ENCODE peak calls at places on chromosomes 4 and X, in nine cellular contexts. P, V, L, O, J, N, Z, G and A are unnamed samples.

GRCh38 chrX:18172970-18173369 is 47.7 kb downstream of the BEND2 start:
- DNase-seq in V (no peak), J (no peak), G (no peak), N (no peak), P (no peak), Z (no peak), L (no peak), O (no peak), A (no peak)

GRCh38 chrX:65522739-65523372 is 11.7 kb downstream of the LAS1L start:
- DNase-seq in Z (no peak), N (no peak), J (no peak), O (no peak), P (no peak), L (no peak), V (peak; percentile 10), G (no peak), A (no peak)

GRCh38 chrX:13790206-13791131 is 26.4 kb downstream of the GPM6B start:
- DNase-seq in O (no peak), N (no peak), V (peak; percentile 9), P (no peak), G (no peak), J (no peak), L (no peak), Z (no peak), A (no peak)

GRCh38 chrX:149145845-149146285 is 359.2 kb downstream of the IDS start:
- DNase-seq in V (peak; percentile 28), O (no peak), N (peak; percentile 3), Z (no peak), L (no peak), P (no peak), J (no peak), G (no peak), A (no peak)

GRCh38 chrX:111264397-111264796 is 5.9 kb downstream of the CAPN6 start:
- DNase-seq in O (no peak), V (no peak), Z (no peak), J (no peak), L (no peak), P (no peak), N (no peak), G (no peak), A (no peak)

GRCh38 chr4:2786152-2786671 is 6.7 kb upstream of the SH3BP2 start:
- DNase-seq in Z (no peak), G (no peak), N (peak; percentile 70), P (no peak), J (peak; percentile 15), L (no peak), O (no peak), V (no peak), A (peak; percentile 73)

GRCh38 chr4:145766273-145766672 is 86.3 kb downstream of the C4orf51 start:
- DNase-seq in Z (no peak), V (no peak), L (peak; percentile 39), G (no peak), J (no peak), N (no peak), O (no peak), P (no peak), A (no peak)

GRCh38 chrX:39854772-39855747 is 242.7 kb downstream of the BCOR start:
- DNase-seq in P (no peak), N (peak; percentile 58), J (no peak), Z (no peak), O (no peak), L (no peak), V (no peak), G (no peak), A (peak; percentile 60)

GRCh38 chrX:155028192-155028591 is 1.5 kb downstream of the FUNDC2 start:
- DNase-seq in O (no peak), V (no peak), L (no peak), Z (no peak), J (no peak), P (no peak), G (no peak), N (no peak), A (no peak)

GRCh38 chr4:815464-816146 is 10.3 kb downstream of the CPLX1 start:
- DNase-seq in Z (no peak), V (no peak), L (no peak), O (no peak), G (no peak), P (no peak), N (no peak), J (no peak), A (no peak)

GRCh38 chr4:55826986-55827385 is 7.4 kb downstream of the EXOC1L start:
- DNase-seq in Z (no peak), P (no peak), N (no peak), J (no peak), O (no peak), V (no peak), G (no peak), L (no peak), A (no peak)

GRCh38 chr4:55830048-55830447 is 10.5 kb downstream of the EXOC1L start:
- DNase-seq in V (no peak), Z (no peak), N (no peak), G (no peak), L (no peak), P (no peak), O (no peak), J (no peak), A (no peak)

GRCh38 chr4:55824865-55825264 is 5.3 kb downstream of the EXOC1L start:
- DNase-seq in V (no peak), Z (no peak), O (no peak), G (no peak), N (no peak), L (no peak), P (no peak), J (no peak), A (no peak)

GRCh38 chr4:55830741-55831140 is 11.2 kb downstream of the EXOC1L start:
- DNase-seq in N (no peak), Z (no peak), O (no peak), P (no peak), V (no peak), G (no peak), J (no peak), L (no peak), A (no peak)

DNA sequence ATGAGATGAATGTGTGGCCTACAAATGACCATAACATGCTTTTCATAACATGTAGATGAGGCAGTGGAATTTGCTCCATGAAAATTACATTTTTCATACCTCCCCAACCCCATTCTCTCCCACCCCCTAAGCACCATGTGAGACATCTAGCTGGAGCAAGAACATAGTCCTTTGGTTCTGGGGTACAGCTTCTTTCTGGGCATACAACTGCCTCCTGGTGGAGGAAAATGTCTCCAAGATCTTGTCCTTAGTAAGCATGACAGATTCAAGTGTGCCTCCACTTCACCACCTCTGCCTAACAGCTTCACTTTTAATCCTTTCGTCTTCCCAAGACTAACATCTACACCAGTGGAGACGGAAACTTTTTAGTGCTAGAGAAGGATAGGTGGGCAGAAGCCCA is 8.0 kb downstream of the EXOC1L start:
- DNase-seq in J (no peak), V (no peak), G (no peak), P (no peak), N (no peak), L (no peak), Z (no peak), O (no peak), A (no peak)
- TF ChIP-seq CTCF in J (no peak), V (no peak), G (no peak), P (no peak), N (no peak), L (no peak), Z (no peak), O (no peak), A (no peak)

DNA sequence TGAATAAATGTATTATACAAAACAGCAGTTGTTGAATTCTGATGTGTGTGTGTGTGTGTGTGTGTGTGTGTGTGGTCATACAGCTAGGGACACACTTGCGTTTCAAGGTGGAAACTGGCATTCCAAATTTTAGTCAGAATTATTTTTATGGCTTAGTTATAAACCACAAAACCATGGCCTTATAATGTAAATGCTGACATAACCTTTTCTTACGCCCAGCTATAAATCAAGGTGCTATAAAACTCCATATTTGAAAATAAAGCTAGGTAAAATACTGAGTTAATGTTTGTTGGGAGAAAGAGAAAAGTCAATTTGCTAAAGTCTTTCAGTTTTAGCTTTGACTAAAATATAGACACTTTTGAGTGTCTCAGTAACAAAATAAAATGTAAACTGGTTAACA is 345.1 kb upstream of the NR3C2 start:
- DNase-seq in G (no peak), O (no peak), Z (no peak), L (no peak), N (no peak), V (no peak), J (no peak), P (no peak), A (no peak)
- TF ChIP-seq CTCF in G (no peak), O (no peak), Z (no peak), L (no peak), N (no peak), V (no peak), J (no peak), P (no peak), A (no peak)

GRCh38 chr4:108512615-108513505 is 107.5 kb upstream of the RPL34 start:
- DNase-seq in G (no peak), N (no peak), L (no peak), Z (peak; percentile 68), P (peak; percentile 37), J (no peak), V (peak; percentile 79), O (no peak), A (no peak)
- TF ChIP-seq CTCF in G (peak; percentile 72), N (no peak), L (peak; percentile 11), Z (peak; percentile 71), P (peak; percentile 63), J (no peak), V (peak; percentile 72), O (peak; percentile 37), A (peak; percentile 23)

GRCh38 chrX:23937100-23937499 is 29.3 kb downstream of the CXorf58 start:
- DNase-seq in Z (no peak), J (no peak), L (no peak), N (no peak), V (no peak), O (no peak), P (no peak), G (no peak), A (no peak)
- TF ChIP-seq CTCF in Z (peak; percentile 35), J (no peak), L (no peak), N (no peak), V (no peak), O (no peak), P (no peak), G (no peak), A (no peak)

DNA sequence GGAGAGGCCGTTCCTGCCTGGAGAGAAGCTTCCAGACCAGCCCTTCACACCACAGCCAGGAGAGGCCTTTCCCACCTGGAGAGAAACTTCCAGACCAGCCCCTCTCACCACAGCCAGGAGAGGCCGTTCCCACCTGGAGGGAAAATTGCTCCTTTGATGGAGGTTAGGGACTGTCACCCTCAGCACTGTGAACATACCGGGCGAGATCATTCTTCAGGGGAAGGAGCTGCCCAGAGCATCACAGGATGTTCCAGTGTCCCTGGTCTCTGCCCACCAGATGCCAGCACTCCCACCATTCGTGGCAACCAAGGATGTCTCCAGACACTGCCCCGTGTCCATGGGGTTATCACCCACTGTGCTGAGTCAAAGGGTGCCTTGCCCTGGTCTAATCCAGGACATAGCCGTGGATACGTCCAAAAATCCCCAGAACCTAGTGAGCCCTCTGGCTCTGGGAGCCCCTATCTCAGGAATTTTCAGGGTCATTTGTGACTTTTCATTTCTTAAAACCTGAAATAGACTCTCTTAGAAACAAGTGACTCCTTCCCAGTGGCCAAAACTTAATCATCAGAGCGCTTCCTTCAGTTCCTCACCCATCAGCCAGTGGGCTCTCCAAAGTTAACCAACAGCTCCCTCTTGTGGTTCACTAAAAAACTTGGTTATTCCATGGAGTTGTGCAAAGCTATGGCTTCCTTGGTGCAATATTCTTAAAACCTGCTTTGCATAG is 80.2 kb downstream of the CRMP1 start:
- DNase-seq in V (peak; percentile 70), P (peak; percentile 17), J (no peak), O (no peak), L (no peak), N (peak; percentile 73), Z (no peak), G (no peak), A (peak; percentile 69)
- TF ChIP-seq CTCF in V (peak; percentile 70), P (peak; percentile 80), J (peak; percentile 70), O (peak; percentile 71), L (peak; percentile 61), N (peak; percentile 76), Z (peak; percentile 84), G (peak; percentile 77), A (peak; percentile 67)